ENCODE peak calls at places on chromosomes 1 and 21, in five cellular contexts. T, X, K, Y and Z are unnamed samples. For H3K27me3, the result is how much of the 10 kb centered on the place peaks cover.

GRCh38 chr1:109255673-109256072 is 6.3 kb downstream of the CELSR2 start:
- DNase-seq in T (no peak), X (no peak), K (no peak), Y (no peak), Z (no peak)

GRCh38 chr21:35565204-35565611 is 495.1 kb downstream of the SETD4 start:
- DNase-seq in T (no peak), X (no peak), K (no peak), Y (peak), Z (no peak)

GRCh38 chr21:29155933-29156260 is 25.5 kb downstream of the MAP3K7CL start:
- DNase-seq in T (no peak), X (no peak), K (no peak), Y (no peak), Z (no peak)

GRCh38 chr1:225890346-225891228 is 1.6 kb upstream of the LEFTY1 start:
- DNase-seq in T (no peak), X (peak), K (no peak), Y (no peak), Z (peak)

GRCh38 chr1:228164561-228165371 is 838 bp upstream of the IBA57 start:
- DNase-seq in T (no peak), X (no peak), K (no peak), Y (peak), Z (no peak)

GRCh38 chr1:174358344-174358743 is 89.4 kb upstream of the GPR52 start:
- DNase-seq in T (no peak), X (no peak), K (no peak), Y (peak), Z (no peak)

GRCh38 chr1:237235080-237235479 is 193.1 kb downstream of the RYR2 start:
- DNase-seq in T (no peak), X (no peak), K (no peak), Y (no peak), Z (no peak)

GRCh38 chr1:214380418-214380817 is 99.5 kb downstream of the SMYD2 start:
- DNase-seq in T (no peak), X (no peak), K (no peak), Y (no peak), Z (no peak)

GRCh38 chr21:44969965-44970755 is 30.3 kb downstream of the SLX9 start:
- DNase-seq in T (no peak), X (no peak), K (no peak), Y (no peak), Z (no peak)

GRCh38 chr1:54172614-54173312 is 20.0 kb upstream of the CDCP2 start:
- DNase-seq in T (no peak), X (no peak), K (no peak), Y (no peak), Z (no peak)

GRCh38 chr1:25427696-25428095 is 3.0 kb upstream of the MACO1 start:
- DNase-seq in T (no peak), X (no peak), K (no peak), Y (no peak), Z (no peak)

GRCh38 chr1:185626344-185626743 is 107.8 kb upstream of the HMCN1 start:
- DNase-seq in T (no peak), X (no peak), K (no peak), Y (no peak), Z (no peak)

GRCh38 chr1:114510235-114511047 is 562 bp downstream of the TRIM33 start:
- DNase-seq in T (peak), X (no peak), K (no peak), Y (peak), Z (peak)

GRCh38 chr1:207407655-207408256 is 46.4 kb upstream of the CR2 start:
- DNase-seq in T (no peak), X (no peak), K (no peak), Y (peak), Z (no peak)

GRCh38 chr1:7441442-7441841 is 329.7 kb upstream of the VAMP3 start:
- DNase-seq in T (no peak), X (no peak), K (no peak), Y (no peak), Z (no peak)
- TF ChIP-seq POLR2AphosphoS5 in T (no peak), X (no peak), K (no peak), Y (no peak), Z (no peak)

GRCh38 chr1:156677616-156678596 is 699 bp upstream of the NES start:
- DNase-seq in T (peak), X (peak), K (no peak), Y (peak), Z (peak)

GRCh38 chr1:156676820-156677615 is at the start of gene NES:
- DNase-seq in T (peak), X (peak), K (no peak), Y (peak), Z (peak)

GRCh38 chr1:156676450-156676819 is 772 bp downstream of the NES start:
- DNase-seq in T (peak), X (no peak), K (no peak), Y (no peak), Z (no peak)

GRCh38 chr1:156675271-156675708 is 1.9 kb downstream of the NES start:
- DNase-seq in T (peak), X (no peak), K (no peak), Y (no peak), Z (no peak)

GRCh38 chr1:156675715-156676311 is 1.4 kb downstream of the NES start:
- DNase-seq in T (peak), X (no peak), K (no peak), Y (no peak), Z (peak)
- H3K27me3 ChIP-seq in T (under half), X (under half), K (under half), Y (under half), Z (under half)

GRCh38 chr1:41902669-41903068 is 16.1 kb downstream of the HIVEP3 start:
- DNase-seq in T (no peak), X (no peak), K (no peak), Y (no peak), Z (no peak)

GRCh38 chr1:41905103-41905675 is 13.5 kb downstream of the HIVEP3 start:
- DNase-seq in T (no peak), X (no peak), K (no peak), Y (no peak), Z (no peak)

GRCh38 chr1:41901551-41901950 is 17.2 kb downstream of the HIVEP3 start:
- DNase-seq in T (no peak), X (no peak), K (no peak), Y (no peak), Z (no peak)

GRCh38 chr1:41900611-41901444 is 17.9 kb downstream of the HIVEP3 start:
- DNase-seq in T (no peak), X (no peak), K (no peak), Y (no peak), Z (no peak)

DNA sequence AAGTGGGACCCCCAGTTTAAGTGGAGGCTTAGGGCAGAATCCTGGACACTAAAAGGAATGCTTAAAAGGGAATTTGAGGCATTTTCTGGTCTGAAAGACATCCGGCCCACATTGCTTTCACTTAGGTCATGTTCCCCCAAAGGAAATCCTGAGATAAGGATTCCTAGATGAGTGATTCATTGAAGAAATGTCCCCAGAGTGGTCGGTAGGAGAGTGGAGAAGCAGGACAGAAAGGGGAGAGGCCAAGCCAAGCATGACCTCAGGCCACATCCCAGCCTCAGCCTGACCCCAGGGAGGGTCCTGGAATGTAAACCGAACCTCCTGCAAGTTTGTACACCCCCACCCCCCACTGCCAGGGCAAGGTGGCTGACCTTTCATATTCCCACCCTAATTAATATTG is 16.6 kb downstream of the HIVEP3 start:
- DNase-seq in T (no peak), X (no peak), K (no peak), Y (no peak), Z (peak)
- TF ChIP-seq CREB1 in T (no peak), X (no peak), K (no peak), Y (no peak), Z (no peak)

GRCh38 chr1:164783778-164784555 is 225.0 kb downstream of the PBX1 start:
- DNase-seq in T (no peak), X (no peak), K (no peak), Y (no peak), Z (no peak)
- TF ChIP-seq POLR2AphosphoS5 in T (no peak), X (no peak), K (no peak), Y (no peak), Z (no peak)

DNA sequence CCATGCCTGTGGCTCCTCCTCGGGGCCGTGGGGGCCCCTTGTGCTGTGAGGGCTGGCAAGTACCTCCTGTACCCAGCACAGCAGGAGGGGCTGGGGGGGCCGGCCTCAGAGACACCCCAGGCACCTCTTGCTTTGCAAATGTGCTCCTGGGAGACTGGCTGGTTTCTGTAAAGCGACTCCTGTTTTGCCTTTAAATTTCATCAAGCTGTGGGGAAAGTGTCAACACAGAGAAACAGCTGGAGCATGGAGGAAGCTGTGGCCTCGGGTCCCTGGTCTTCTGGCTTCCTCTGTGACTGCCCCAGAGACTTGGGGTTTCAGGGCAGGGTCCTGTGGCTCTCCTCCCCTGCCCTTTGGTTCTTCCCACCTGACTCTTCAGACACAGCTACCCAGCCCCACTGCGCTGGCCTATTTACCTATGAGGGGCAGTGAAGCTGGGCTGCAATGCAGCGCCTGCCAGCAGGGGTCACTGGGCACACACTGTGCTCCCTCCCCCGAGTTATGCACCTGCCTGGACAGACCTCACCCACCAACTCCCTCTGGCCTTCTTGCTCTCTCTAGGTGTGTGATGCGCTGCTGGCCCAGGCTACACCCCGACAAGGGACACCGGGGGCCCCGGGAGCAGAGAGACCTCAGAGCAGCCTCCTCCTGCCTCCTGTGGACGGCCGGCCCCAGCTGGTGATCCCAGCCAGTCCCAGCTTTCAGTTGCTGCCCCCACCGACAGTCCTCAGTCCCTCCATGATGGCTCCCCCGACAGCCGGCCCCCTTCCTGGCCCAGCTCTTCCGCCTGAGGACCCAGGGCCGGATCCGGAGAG is 17.6 kb upstream of the PEX10 start:
- DNase-seq in T (no peak), X (no peak), K (no peak), Y (peak), Z (peak)
- H3K27me3 ChIP-seq in T (under half), X (half or more), K (under half), Y (half or more), Z (under half)

GRCh38 chr1:234604726-234605492 is 5.1 kb downstream of the IRF2BP2 start:
- DNase-seq in T (no peak), X (no peak), K (no peak), Y (peak), Z (no peak)
- TF ChIP-seq CREB1 in T (no peak), X (no peak), K (no peak), Y (no peak), Z (no peak)